ENCODE peak calls at places on chromosomes 6 and 20, in six cellular contexts. One of them, this sample, is unnamed.

GRCh38 chr6:111712398-111712797 is 106.7 kb upstream of the TRAF3IP2 start:
- DNase-seq in kidney epithelial cell: no peak
- DNase-seq in head of caudate nucleus: no peak
- DNase-seq in activated T-helper 1 cell treated with anti-CD3 and anti-CD28 coated beads, Interleukin-12 subunit alpha, Interleukin-12 subunit beta, Interleukin-2, Interleukin-4 antibody, amounts not matched to agents 30 ng/mL and 10 ng/mL and 1 ng/mL, durations not matched to agents 14 hours and 24 hours and 36 hours: no peak
- DNase-seq in RKO: no peak
- DNase-seq in GOT3: no peak
- DNase-seq in this sample: no peak

GRCh38 chr6:66970373-66970772 is 1263.3 kb upstream of the EYS start:
- DNase-seq in kidney epithelial cell: no peak
- DNase-seq in head of caudate nucleus: no peak
- DNase-seq in activated T-helper 1 cell treated with anti-CD3 and anti-CD28 coated beads, Interleukin-12 subunit alpha, Interleukin-12 subunit beta, Interleukin-2, Interleukin-4 antibody, amounts not matched to agents 30 ng/mL and 10 ng/mL and 1 ng/mL, durations not matched to agents 14 hours and 24 hours and 36 hours: no peak
- DNase-seq in RKO: no peak
- DNase-seq in GOT3: no peak
- DNase-seq in this sample: no peak

GRCh38 chr20:2619961-2620595 is 32.4 kb upstream of the NOP56 start:
- DNase-seq in kidney epithelial cell: peak
- DNase-seq in head of caudate nucleus: no peak
- DNase-seq in activated T-helper 1 cell treated with anti-CD3 and anti-CD28 coated beads, Interleukin-12 subunit alpha, Interleukin-12 subunit beta, Interleukin-2, Interleukin-4 antibody, amounts not matched to agents 30 ng/mL and 10 ng/mL and 1 ng/mL, durations not matched to agents 14 hours and 24 hours and 36 hours: no peak
- DNase-seq in RKO: peak
- DNase-seq in GOT3: no peak
- DNase-seq in this sample: no peak

GRCh38 chr6:34514593-34515472 is 41.3 kb downstream of the SPDEF start:
- DNase-seq in kidney epithelial cell: no peak
- DNase-seq in head of caudate nucleus: peak
- DNase-seq in activated T-helper 1 cell treated with anti-CD3 and anti-CD28 coated beads, Interleukin-12 subunit alpha, Interleukin-12 subunit beta, Interleukin-2, Interleukin-4 antibody, amounts not matched to agents 30 ng/mL and 10 ng/mL and 1 ng/mL, durations not matched to agents 14 hours and 24 hours and 36 hours: no peak
- DNase-seq in RKO: no peak
- DNase-seq in GOT3: no peak
- DNase-seq in this sample: no peak

GRCh38 chr6:14520536-14520935 is 403.0 kb downstream of the CD83 start:
- DNase-seq in kidney epithelial cell: no peak
- DNase-seq in head of caudate nucleus: no peak
- DNase-seq in activated T-helper 1 cell treated with anti-CD3 and anti-CD28 coated beads, Interleukin-12 subunit alpha, Interleukin-12 subunit beta, Interleukin-2, Interleukin-4 antibody, amounts not matched to agents 30 ng/mL and 10 ng/mL and 1 ng/mL, durations not matched to agents 14 hours and 24 hours and 36 hours: no peak
- DNase-seq in RKO: no peak
- DNase-seq in GOT3: no peak
- DNase-seq in this sample: no peak

GRCh38 chr20:48463916-48464315 is 363.9 kb downstream of the PREX1 start:
- DNase-seq in kidney epithelial cell: no peak
- DNase-seq in head of caudate nucleus: no peak
- DNase-seq in activated T-helper 1 cell treated with anti-CD3 and anti-CD28 coated beads, Interleukin-12 subunit alpha, Interleukin-12 subunit beta, Interleukin-2, Interleukin-4 antibody, amounts not matched to agents 30 ng/mL and 10 ng/mL and 1 ng/mL, durations not matched to agents 14 hours and 24 hours and 36 hours: no peak
- DNase-seq in RKO: peak
- DNase-seq in GOT3: peak
- DNase-seq in this sample: no peak

GRCh38 chr6:36827261-36828079 is 11.8 kb downstream of the CPNE5 start:
- DNase-seq in kidney epithelial cell: peak
- DNase-seq in head of caudate nucleus: no peak
- DNase-seq in activated T-helper 1 cell treated with anti-CD3 and anti-CD28 coated beads, Interleukin-12 subunit alpha, Interleukin-12 subunit beta, Interleukin-2, Interleukin-4 antibody, amounts not matched to agents 30 ng/mL and 10 ng/mL and 1 ng/mL, durations not matched to agents 14 hours and 24 hours and 36 hours: no peak
- DNase-seq in RKO: no peak
- DNase-seq in GOT3: peak
- DNase-seq in this sample: no peak

GRCh38 chr6:151317206-151317994 is 74.0 kb downstream of the ZBTB2 start:
- DNase-seq in kidney epithelial cell: peak
- DNase-seq in head of caudate nucleus: no peak
- DNase-seq in activated T-helper 1 cell treated with anti-CD3 and anti-CD28 coated beads, Interleukin-12 subunit alpha, Interleukin-12 subunit beta, Interleukin-2, Interleukin-4 antibody, amounts not matched to agents 30 ng/mL and 10 ng/mL and 1 ng/mL, durations not matched to agents 14 hours and 24 hours and 36 hours: no peak
- DNase-seq in RKO: no peak
- DNase-seq in GOT3: no peak
- DNase-seq in this sample: no peak

GRCh38 chr6:137783640-137784198 is 83.3 kb upstream of the TNFAIP3 start:
- DNase-seq in kidney epithelial cell: no peak
- DNase-seq in head of caudate nucleus: no peak
- DNase-seq in activated T-helper 1 cell treated with anti-CD3 and anti-CD28 coated beads, Interleukin-12 subunit alpha, Interleukin-12 subunit beta, Interleukin-2, Interleukin-4 antibody, amounts not matched to agents 30 ng/mL and 10 ng/mL and 1 ng/mL, durations not matched to agents 14 hours and 24 hours and 36 hours: no peak
- DNase-seq in RKO: no peak
- DNase-seq in GOT3: no peak
- DNase-seq in this sample: no peak

GRCh38 chr6:112398686-112399085 is 51.6 kb downstream of the RFPL4B start:
- DNase-seq in kidney epithelial cell: no peak
- DNase-seq in head of caudate nucleus: no peak
- DNase-seq in activated T-helper 1 cell treated with anti-CD3 and anti-CD28 coated beads, Interleukin-12 subunit alpha, Interleukin-12 subunit beta, Interleukin-2, Interleukin-4 antibody, amounts not matched to agents 30 ng/mL and 10 ng/mL and 1 ng/mL, durations not matched to agents 14 hours and 24 hours and 36 hours: no peak
- DNase-seq in RKO: no peak
- DNase-seq in GOT3: no peak
- DNase-seq in this sample: no peak

GRCh38 chr20:3165473-3166337 is 6.0 kb upstream of the FASTKD5 start:
- DNase-seq in kidney epithelial cell: no peak
- DNase-seq in head of caudate nucleus: peak
- DNase-seq in activated T-helper 1 cell treated with anti-CD3 and anti-CD28 coated beads, Interleukin-12 subunit alpha, Interleukin-12 subunit beta, Interleukin-2, Interleukin-4 antibody, amounts not matched to agents 30 ng/mL and 10 ng/mL and 1 ng/mL, durations not matched to agents 14 hours and 24 hours and 36 hours: no peak
- DNase-seq in RKO: no peak
- DNase-seq in GOT3: no peak
- DNase-seq in this sample: no peak

GRCh38 chr6:140062042-140063041 is 687.9 kb upstream of the CITED2 start:
- DNase-seq in kidney epithelial cell: peak
- DNase-seq in head of caudate nucleus: no peak
- DNase-seq in activated T-helper 1 cell treated with anti-CD3 and anti-CD28 coated beads, Interleukin-12 subunit alpha, Interleukin-12 subunit beta, Interleukin-2, Interleukin-4 antibody, amounts not matched to agents 30 ng/mL and 10 ng/mL and 1 ng/mL, durations not matched to agents 14 hours and 24 hours and 36 hours: no peak
- DNase-seq in RKO: no peak
- DNase-seq in GOT3: no peak
- DNase-seq in this sample: no peak

GRCh38 chr6:3396503-3397180 is 60.2 kb downstream of the SLC22A23 start:
- DNase-seq in kidney epithelial cell: no peak
- DNase-seq in head of caudate nucleus: no peak
- DNase-seq in activated T-helper 1 cell treated with anti-CD3 and anti-CD28 coated beads, Interleukin-12 subunit alpha, Interleukin-12 subunit beta, Interleukin-2, Interleukin-4 antibody, amounts not matched to agents 30 ng/mL and 10 ng/mL and 1 ng/mL, durations not matched to agents 14 hours and 24 hours and 36 hours: no peak
- DNase-seq in RKO: no peak
- DNase-seq in GOT3: no peak
- DNase-seq in this sample: no peak

GRCh38 chr6:16320533-16321340 is 82.3 kb downstream of the GMPR start:
- DNase-seq in kidney epithelial cell: no peak
- DNase-seq in head of caudate nucleus: peak
- DNase-seq in activated T-helper 1 cell treated with anti-CD3 and anti-CD28 coated beads, Interleukin-12 subunit alpha, Interleukin-12 subunit beta, Interleukin-2, Interleukin-4 antibody, amounts not matched to agents 30 ng/mL and 10 ng/mL and 1 ng/mL, durations not matched to agents 14 hours and 24 hours and 36 hours: no peak
- DNase-seq in RKO: no peak
- DNase-seq in GOT3: no peak
- DNase-seq in this sample: no peak

GRCh38 chr6:1526689-1527088 is 83.0 kb upstream of the FOXC1 start:
- DNase-seq in kidney epithelial cell: no peak
- DNase-seq in head of caudate nucleus: peak
- DNase-seq in activated T-helper 1 cell treated with anti-CD3 and anti-CD28 coated beads, Interleukin-12 subunit alpha, Interleukin-12 subunit beta, Interleukin-2, Interleukin-4 antibody, amounts not matched to agents 30 ng/mL and 10 ng/mL and 1 ng/mL, durations not matched to agents 14 hours and 24 hours and 36 hours: no peak
- DNase-seq in RKO: no peak
- DNase-seq in GOT3: no peak
- DNase-seq in this sample: no peak

GRCh38 chr20:11807070-11807741 is 110.5 kb upstream of the BTBD3 start:
- DNase-seq in kidney epithelial cell: no peak
- DNase-seq in head of caudate nucleus: no peak
- DNase-seq in activated T-helper 1 cell treated with anti-CD3 and anti-CD28 coated beads, Interleukin-12 subunit alpha, Interleukin-12 subunit beta, Interleukin-2, Interleukin-4 antibody, amounts not matched to agents 30 ng/mL and 10 ng/mL and 1 ng/mL, durations not matched to agents 14 hours and 24 hours and 36 hours: no peak
- DNase-seq in RKO: peak
- DNase-seq in GOT3: no peak
- DNase-seq in this sample: no peak

GRCh38 chr6:137820952-137821351 is 46.1 kb upstream of the TNFAIP3 start:
- DNase-seq in kidney epithelial cell: no peak
- DNase-seq in head of caudate nucleus: no peak
- DNase-seq in activated T-helper 1 cell treated with anti-CD3 and anti-CD28 coated beads, Interleukin-12 subunit alpha, Interleukin-12 subunit beta, Interleukin-2, Interleukin-4 antibody, amounts not matched to agents 30 ng/mL and 10 ng/mL and 1 ng/mL, durations not matched to agents 14 hours and 24 hours and 36 hours: no peak
- DNase-seq in RKO: no peak
- DNase-seq in GOT3: no peak
- DNase-seq in this sample: no peak

GRCh38 chr6:154991207-154991606 is 3.9 kb upstream of the TIAM2 start:
- DNase-seq in kidney epithelial cell: no peak
- DNase-seq in head of caudate nucleus: no peak
- DNase-seq in activated T-helper 1 cell treated with anti-CD3 and anti-CD28 coated beads, Interleukin-12 subunit alpha, Interleukin-12 subunit beta, Interleukin-2, Interleukin-4 antibody, amounts not matched to agents 30 ng/mL and 10 ng/mL and 1 ng/mL, durations not matched to agents 14 hours and 24 hours and 36 hours: no peak
- DNase-seq in RKO: no peak
- DNase-seq in GOT3: no peak
- DNase-seq in this sample: no peak

GRCh38 chr6:157096522-157096921 is 226.8 kb downstream of the TMEM242 start:
- DNase-seq in kidney epithelial cell: no peak
- DNase-seq in head of caudate nucleus: no peak
- DNase-seq in activated T-helper 1 cell treated with anti-CD3 and anti-CD28 coated beads, Interleukin-12 subunit alpha, Interleukin-12 subunit beta, Interleukin-2, Interleukin-4 antibody, amounts not matched to agents 30 ng/mL and 10 ng/mL and 1 ng/mL, durations not matched to agents 14 hours and 24 hours and 36 hours: no peak
- DNase-seq in RKO: no peak
- DNase-seq in GOT3: no peak
- DNase-seq in this sample: no peak

GRCh38 chr6:83062225-83062624 is 3.4 kb downstream of the UBE3D start:
- DNase-seq in kidney epithelial cell: no peak
- DNase-seq in head of caudate nucleus: no peak
- DNase-seq in activated T-helper 1 cell treated with anti-CD3 and anti-CD28 coated beads, Interleukin-12 subunit alpha, Interleukin-12 subunit beta, Interleukin-2, Interleukin-4 antibody, amounts not matched to agents 30 ng/mL and 10 ng/mL and 1 ng/mL, durations not matched to agents 14 hours and 24 hours and 36 hours: no peak
- DNase-seq in RKO: no peak
- DNase-seq in GOT3: no peak
- DNase-seq in this sample: no peak

GRCh38 chr6:105990151-105990550 is 96.0 kb upstream of the PRDM1 start:
- DNase-seq in kidney epithelial cell: no peak
- DNase-seq in head of caudate nucleus: no peak
- DNase-seq in activated T-helper 1 cell treated with anti-CD3 and anti-CD28 coated beads, Interleukin-12 subunit alpha, Interleukin-12 subunit beta, Interleukin-2, Interleukin-4 antibody, amounts not matched to agents 30 ng/mL and 10 ng/mL and 1 ng/mL, durations not matched to agents 14 hours and 24 hours and 36 hours: no peak
- DNase-seq in RKO: no peak
- DNase-seq in GOT3: no peak
- DNase-seq in this sample: no peak

GRCh38 chr6:16929814-16930213 is 168.6 kb upstream of the ATXN1 start:
- DNase-seq in kidney epithelial cell: no peak
- DNase-seq in head of caudate nucleus: no peak
- DNase-seq in activated T-helper 1 cell treated with anti-CD3 and anti-CD28 coated beads, Interleukin-12 subunit alpha, Interleukin-12 subunit beta, Interleukin-2, Interleukin-4 antibody, amounts not matched to agents 30 ng/mL and 10 ng/mL and 1 ng/mL, durations not matched to agents 14 hours and 24 hours and 36 hours: no peak
- DNase-seq in RKO: no peak
- DNase-seq in GOT3: no peak
- DNase-seq in this sample: no peak

GRCh38 chr6:44078795-44079671 is 48.2 kb downstream of the MRPL14 start:
- DNase-seq in kidney epithelial cell: no peak
- DNase-seq in head of caudate nucleus: peak
- DNase-seq in activated T-helper 1 cell treated with anti-CD3 and anti-CD28 coated beads, Interleukin-12 subunit alpha, Interleukin-12 subunit beta, Interleukin-2, Interleukin-4 antibody, amounts not matched to agents 30 ng/mL and 10 ng/mL and 1 ng/mL, durations not matched to agents 14 hours and 24 hours and 36 hours: peak
- DNase-seq in RKO: peak
- DNase-seq in GOT3: no peak
- DNase-seq in this sample: peak

GRCh38 chr20:41169791-41170351 is 32.5 kb downstream of the PLCG1 start:
- DNase-seq in kidney epithelial cell: no peak
- DNase-seq in head of caudate nucleus: peak
- DNase-seq in activated T-helper 1 cell treated with anti-CD3 and anti-CD28 coated beads, Interleukin-12 subunit alpha, Interleukin-12 subunit beta, Interleukin-2, Interleukin-4 antibody, amounts not matched to agents 30 ng/mL and 10 ng/mL and 1 ng/mL, durations not matched to agents 14 hours and 24 hours and 36 hours: no peak
- DNase-seq in RKO: peak
- DNase-seq in GOT3: no peak
- DNase-seq in this sample: no peak

GRCh38 chr20:50305636-50306477 is 115.2 kb downstream of the CEBPB start:
- DNase-seq in kidney epithelial cell: no peak
- DNase-seq in head of caudate nucleus: peak
- DNase-seq in activated T-helper 1 cell treated with anti-CD3 and anti-CD28 coated beads, Interleukin-12 subunit alpha, Interleukin-12 subunit beta, Interleukin-2, Interleukin-4 antibody, amounts not matched to agents 30 ng/mL and 10 ng/mL and 1 ng/mL, durations not matched to agents 14 hours and 24 hours and 36 hours: no peak
- DNase-seq in RKO: no peak
- DNase-seq in GOT3: no peak
- DNase-seq in this sample: peak

GRCh38 chr20:37598101-37598530 is 70.4 kb upstream of the BLCAP start:
- DNase-seq in kidney epithelial cell: no peak
- DNase-seq in head of caudate nucleus: peak
- DNase-seq in activated T-helper 1 cell treated with anti-CD3 and anti-CD28 coated beads, Interleukin-12 subunit alpha, Interleukin-12 subunit beta, Interleukin-2, Interleukin-4 antibody, amounts not matched to agents 30 ng/mL and 10 ng/mL and 1 ng/mL, durations not matched to agents 14 hours and 24 hours and 36 hours: no peak
- DNase-seq in RKO: no peak
- DNase-seq in GOT3: no peak
- DNase-seq in this sample: no peak

GRCh38 chr6:141848029-141848890 is 284.5 kb upstream of the GJE1 start:
- DNase-seq in kidney epithelial cell: peak
- DNase-seq in head of caudate nucleus: no peak
- DNase-seq in activated T-helper 1 cell treated with anti-CD3 and anti-CD28 coated beads, Interleukin-12 subunit alpha, Interleukin-12 subunit beta, Interleukin-2, Interleukin-4 antibody, amounts not matched to agents 30 ng/mL and 10 ng/mL and 1 ng/mL, durations not matched to agents 14 hours and 24 hours and 36 hours: no peak
- DNase-seq in RKO: no peak
- DNase-seq in GOT3: no peak
- DNase-seq in this sample: no peak

GRCh38 chr6:165181951-165182414 is 127.4 kb downstream of the C6orf118 start:
- DNase-seq in kidney epithelial cell: peak
- DNase-seq in head of caudate nucleus: peak
- DNase-seq in activated T-helper 1 cell treated with anti-CD3 and anti-CD28 coated beads, Interleukin-12 subunit alpha, Interleukin-12 subunit beta, Interleukin-2, Interleukin-4 antibody, amounts not matched to agents 30 ng/mL and 10 ng/mL and 1 ng/mL, durations not matched to agents 14 hours and 24 hours and 36 hours: no peak
- DNase-seq in RKO: peak
- DNase-seq in GOT3: no peak
- DNase-seq in this sample: no peak

GRCh38 chr6:52612336-52613096 is 35.7 kb upstream of the TRAM2 start:
- DNase-seq in kidney epithelial cell: no peak
- DNase-seq in head of caudate nucleus: no peak
- DNase-seq in activated T-helper 1 cell treated with anti-CD3 and anti-CD28 coated beads, Interleukin-12 subunit alpha, Interleukin-12 subunit beta, Interleukin-2, Interleukin-4 antibody, amounts not matched to agents 30 ng/mL and 10 ng/mL and 1 ng/mL, durations not matched to agents 14 hours and 24 hours and 36 hours: no peak
- DNase-seq in RKO: no peak
- DNase-seq in GOT3: no peak
- DNase-seq in this sample: no peak

GRCh38 chr6:146990821-146991798 is 213.1 kb upstream of the STXBP5 start:
- DNase-seq in kidney epithelial cell: no peak
- DNase-seq in head of caudate nucleus: no peak
- DNase-seq in activated T-helper 1 cell treated with anti-CD3 and anti-CD28 coated beads, Interleukin-12 subunit alpha, Interleukin-12 subunit beta, Interleukin-2, Interleukin-4 antibody, amounts not matched to agents 30 ng/mL and 10 ng/mL and 1 ng/mL, durations not matched to agents 14 hours and 24 hours and 36 hours: no peak
- DNase-seq in RKO: peak
- DNase-seq in GOT3: no peak
- DNase-seq in this sample: no peak

GRCh38 chr6:5337573-5337972 is 76.3 kb downstream of the FARS2 start:
- DNase-seq in kidney epithelial cell: no peak
- DNase-seq in head of caudate nucleus: no peak
- DNase-seq in activated T-helper 1 cell treated with anti-CD3 and anti-CD28 coated beads, Interleukin-12 subunit alpha, Interleukin-12 subunit beta, Interleukin-2, Interleukin-4 antibody, amounts not matched to agents 30 ng/mL and 10 ng/mL and 1 ng/mL, durations not matched to agents 14 hours and 24 hours and 36 hours: no peak
- DNase-seq in RKO: no peak
- DNase-seq in GOT3: no peak
- DNase-seq in this sample: no peak

GRCh38 chr20:33211817-33212424 is 5.2 kb upstream of the BPIFA3 start:
- DNase-seq in kidney epithelial cell: peak
- DNase-seq in head of caudate nucleus: peak
- DNase-seq in activated T-helper 1 cell treated with anti-CD3 and anti-CD28 coated beads, Interleukin-12 subunit alpha, Interleukin-12 subunit beta, Interleukin-2, Interleukin-4 antibody, amounts not matched to agents 30 ng/mL and 10 ng/mL and 1 ng/mL, durations not matched to agents 14 hours and 24 hours and 36 hours: peak
- DNase-seq in RKO: peak
- DNase-seq in GOT3: no peak
- DNase-seq in this sample: peak

GRCh38 chr20:46677608-46678007 is 11.6 kb downstream of the TP53RK start:
- DNase-seq in kidney epithelial cell: no peak
- DNase-seq in head of caudate nucleus: no peak
- DNase-seq in activated T-helper 1 cell treated with anti-CD3 and anti-CD28 coated beads, Interleukin-12 subunit alpha, Interleukin-12 subunit beta, Interleukin-2, Interleukin-4 antibody, amounts not matched to agents 30 ng/mL and 10 ng/mL and 1 ng/mL, durations not matched to agents 14 hours and 24 hours and 36 hours: no peak
- DNase-seq in RKO: no peak
- DNase-seq in GOT3: no peak
- DNase-seq in this sample: no peak

GRCh38 chr20:56943946-56944345 is 314.8 kb downstream of the TFAP2C start:
- DNase-seq in kidney epithelial cell: no peak
- DNase-seq in head of caudate nucleus: no peak
- DNase-seq in activated T-helper 1 cell treated with anti-CD3 and anti-CD28 coated beads, Interleukin-12 subunit alpha, Interleukin-12 subunit beta, Interleukin-2, Interleukin-4 antibody, amounts not matched to agents 30 ng/mL and 10 ng/mL and 1 ng/mL, durations not matched to agents 14 hours and 24 hours and 36 hours: no peak
- DNase-seq in RKO: no peak
- DNase-seq in GOT3: no peak
- DNase-seq in this sample: no peak

GRCh38 chr6:74631558-74631957 is 574.3 kb downstream of the COL12A1 start:
- DNase-seq in kidney epithelial cell: no peak
- DNase-seq in head of caudate nucleus: no peak
- DNase-seq in activated T-helper 1 cell treated with anti-CD3 and anti-CD28 coated beads, Interleukin-12 subunit alpha, Interleukin-12 subunit beta, Interleukin-2, Interleukin-4 antibody, amounts not matched to agents 30 ng/mL and 10 ng/mL and 1 ng/mL, durations not matched to agents 14 hours and 24 hours and 36 hours: no peak
- DNase-seq in RKO: no peak
- DNase-seq in GOT3: no peak
- DNase-seq in this sample: no peak

GRCh38 chr6:41697902-41698349 is 37.5 kb downstream of the TFEB start:
- DNase-seq in kidney epithelial cell: no peak
- DNase-seq in head of caudate nucleus: no peak
- DNase-seq in activated T-helper 1 cell treated with anti-CD3 and anti-CD28 coated beads, Interleukin-12 subunit alpha, Interleukin-12 subunit beta, Interleukin-2, Interleukin-4 antibody, amounts not matched to agents 30 ng/mL and 10 ng/mL and 1 ng/mL, durations not matched to agents 14 hours and 24 hours and 36 hours: no peak
- DNase-seq in RKO: no peak
- DNase-seq in GOT3: no peak
- DNase-seq in this sample: no peak

GRCh38 chr20:41373851-41374567 is 7.4 kb upstream of the EMILIN3 start:
- DNase-seq in kidney epithelial cell: no peak
- DNase-seq in head of caudate nucleus: no peak
- DNase-seq in activated T-helper 1 cell treated with anti-CD3 and anti-CD28 coated beads, Interleukin-12 subunit alpha, Interleukin-12 subunit beta, Interleukin-2, Interleukin-4 antibody, amounts not matched to agents 30 ng/mL and 10 ng/mL and 1 ng/mL, durations not matched to agents 14 hours and 24 hours and 36 hours: no peak
- DNase-seq in RKO: no peak
- DNase-seq in GOT3: no peak
- DNase-seq in this sample: no peak

GRCh38 chr20:56722042-56722441 is 92.9 kb downstream of the TFAP2C start:
- DNase-seq in kidney epithelial cell: no peak
- DNase-seq in head of caudate nucleus: no peak
- DNase-seq in activated T-helper 1 cell treated with anti-CD3 and anti-CD28 coated beads, Interleukin-12 subunit alpha, Interleukin-12 subunit beta, Interleukin-2, Interleukin-4 antibody, amounts not matched to agents 30 ng/mL and 10 ng/mL and 1 ng/mL, durations not matched to agents 14 hours and 24 hours and 36 hours: no peak
- DNase-seq in RKO: no peak
- DNase-seq in GOT3: no peak
- DNase-seq in this sample: no peak

GRCh38 chr6:55980627-55981211 is 105.3 kb upstream of the BMP5 start:
- DNase-seq in kidney epithelial cell: no peak
- DNase-seq in head of caudate nucleus: peak
- DNase-seq in activated T-helper 1 cell treated with anti-CD3 and anti-CD28 coated beads, Interleukin-12 subunit alpha, Interleukin-12 subunit beta, Interleukin-2, Interleukin-4 antibody, amounts not matched to agents 30 ng/mL and 10 ng/mL and 1 ng/mL, durations not matched to agents 14 hours and 24 hours and 36 hours: no peak
- DNase-seq in RKO: peak
- DNase-seq in GOT3: no peak
- DNase-seq in this sample: no peak

GRCh38 chr6:25971187-25971811 is 8.7 kb downstream of the TRIM38 start:
- DNase-seq in kidney epithelial cell: peak
- DNase-seq in head of caudate nucleus: no peak
- DNase-seq in activated T-helper 1 cell treated with anti-CD3 and anti-CD28 coated beads, Interleukin-12 subunit alpha, Interleukin-12 subunit beta, Interleukin-2, Interleukin-4 antibody, amounts not matched to agents 30 ng/mL and 10 ng/mL and 1 ng/mL, durations not matched to agents 14 hours and 24 hours and 36 hours: no peak
- DNase-seq in RKO: peak
- DNase-seq in GOT3: no peak
- DNase-seq in this sample: no peak